ENCODE peak calls at places on chromosomes 4 and X, in eight cellular contexts. J is suprapubic skin; I is tibial artery; O is Karpas-422; A is naive thymus-derived CD4-positive, alpha-beta T cell; G is tibial nerve; U is right atrium auricular region; K is K562. X is an unnamed sample.

GRCh38 chrX:151082077-151082948 is 94.1 kb upstream of the GPR50 start:
- DNase-seq in O (peak; percentile 72), G (peak; percentile 59), U (peak; percentile 72), A (peak; percentile 22), J (peak; percentile 76), K (peak; percentile 71), I (peak; percentile 69), X (no peak)

GRCh38 chr4:20577702-20578101 is 122.6 kb upstream of the PACRGL start:
- DNase-seq in G (no peak), U (no peak), A (no peak), J (no peak), K (no peak), I (no peak), O (no peak), X (no peak)

GRCh38 chr4:141814499-141814898 is 178.1 kb downstream of the IL15 start:
- DNase-seq in K (no peak), U (no peak), I (no peak), G (no peak), J (no peak), O (no peak), A (no peak), X (no peak)

GRCh38 chrX:21721175-21721574 is 36.7 kb downstream of the SMPX start:
- DNase-seq in U (no peak), I (no peak), J (no peak), O (no peak), A (no peak), G (no peak), K (no peak), X (no peak)

GRCh38 chr4:107183155-107183774 is 147.2 kb upstream of the DKK2 start:
- DNase-seq in U (no peak), A (no peak), G (no peak), I (no peak), K (peak; percentile 50), J (no peak), O (peak; percentile 82), X (no peak)

GRCh38 chrX:118824173-118824782 is 654 bp downstream of the ZCCHC12 start:
- DNase-seq in A (no peak), O (no peak), K (peak; percentile 27), U (no peak), J (no peak), I (no peak), G (no peak), X (no peak)

GRCh38 chr4:80173387-80173786 is 23.9 kb upstream of the PRDM8 start:
- DNase-seq in J (no peak), G (no peak), K (no peak), I (no peak), U (no peak), A (peak; percentile 74), O (no peak), X (no peak)

GRCh38 chr4:157992038-157992706 is 180.7 kb downstream of the GASK1B start:
- DNase-seq in O (peak; percentile 91), A (no peak), J (no peak), K (peak; percentile 13), G (peak; percentile 92), U (no peak), I (no peak), X (no peak)

GRCh38 chr4:81724925-81725329 is 253.2 kb upstream of the RASGEF1B start:
- DNase-seq in I (peak; percentile 68), J (no peak), G (peak; percentile 34), A (no peak), U (peak; percentile 84), K (peak; percentile 23), O (no peak), X (no peak)

GRCh38 chr4:113509851-113510250 is 251.7 kb downstream of the CAMK2D start:
- DNase-seq in J (no peak), K (no peak), G (no peak), O (no peak), U (no peak), A (no peak), I (no peak), X (no peak)
- H3K36me3 ChIP-seq in J (peaks cover 39% of the 10 kb centered on the region), K (no peaks in the 10 kb centered on the region), G (peaks cover 6% of the 10 kb centered on the region), O (peaks cover 65% of the 10 kb centered on the region), U (peaks cover 28% of the 10 kb centered on the region), A (peaks cover 5% of the 10 kb centered on the region), I (peaks cover 29% of the 10 kb centered on the region), X (peaks cover 12% of the 10 kb centered on the region)

GRCh38 chrX:13086076-13086475 is 41.7 kb upstream of the FAM9C start:
- DNase-seq in K (no peak), U (no peak), A (no peak), J (no peak), I (no peak), O (no peak), G (no peak), X (no peak)
- H3K27ac ChIP-seq in K (no peak overlapping the region), U (no peak overlapping the region), A (peak overlapping the region; percentile 88), J (no peak overlapping the region), I (no peak overlapping the region), O (no peak overlapping the region), G (peak overlapping the region; percentile 50), X (no peak overlapping the region)

DNA sequence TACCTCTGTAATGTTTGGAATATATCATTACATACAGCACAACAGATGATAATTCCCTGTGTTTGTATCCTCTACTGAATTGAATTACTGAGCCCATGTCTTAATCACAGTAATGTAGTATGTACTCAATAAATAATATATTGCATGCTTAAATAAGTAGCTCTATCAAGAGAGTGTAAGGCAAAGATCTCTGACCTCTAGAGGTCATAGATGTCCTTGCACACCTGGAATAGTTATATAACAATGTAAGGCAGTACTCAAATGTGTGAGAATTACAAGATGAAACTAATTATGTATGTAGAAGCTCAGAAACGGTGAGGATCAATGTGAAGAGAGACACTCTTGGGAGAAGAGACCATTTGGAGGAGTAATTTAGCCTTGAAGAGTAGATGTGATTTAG is 14.3 kb upstream of the GCNA start:
- DNase-seq in K (no peak), G (no peak), A (no peak), I (no peak), O (no peak), U (no peak), J (no peak), X (no peak)
- H3K36me3 ChIP-seq in K (peaks cover 94% of the 10 kb centered on the region), G (no peaks in the 10 kb centered on the region), A (peaks cover 30% of the 10 kb centered on the region), I (peaks cover 74% of the 10 kb centered on the region), O (peaks cover 58% of the 10 kb centered on the region), U (peaks cover 74% of the 10 kb centered on the region), J (peaks cover 83% of the 10 kb centered on the region), X (peaks cover 95% of the 10 kb centered on the region)

GRCh38 chr4:41256131-41256739 is 493 bp upstream of the UCHL1 start:
- DNase-seq in A (no peak), I (no peak), G (no peak), J (no peak), K (no peak), U (no peak), O (no peak), X (no peak)
- H3K27ac ChIP-seq in A (no peak overlapping the region), I (no peak overlapping the region), G (no peak overlapping the region), J (no peak overlapping the region), K (no peak overlapping the region), U (no peak overlapping the region), O (no peak overlapping the region), X (no peak overlapping the region)

GRCh38 chr4:39963656-39964055 is 14.1 kb downstream of the PDS5A start:
- DNase-seq in I (no peak), G (no peak), U (no peak), A (no peak), K (no peak), O (no peak), J (no peak), X (no peak)
- H3K36me3 ChIP-seq in I (no peaks in the 10 kb centered on the region), G (no peaks in the 10 kb centered on the region), U (no peaks in the 10 kb centered on the region), A (no peaks in the 10 kb centered on the region), K (peaks cover 31% of the 10 kb centered on the region), O (peaks cover 22% of the 10 kb centered on the region), J (peaks cover 4% of the 10 kb centered on the region), X (peaks cover 37% of the 10 kb centered on the region)

GRCh38 chr4:113653871-113654270 is 107.7 kb downstream of the CAMK2D start:
- DNase-seq in A (no peak), O (no peak), G (no peak), K (no peak), J (no peak), I (no peak), U (no peak), X (no peak)

GRCh38 chr4:113657834-113658233 is 103.7 kb downstream of the CAMK2D start:
- DNase-seq in J (no peak), A (no peak), U (no peak), K (no peak), G (no peak), I (no peak), O (no peak), X (no peak)

GRCh38 chr4:113665036-113665435 is 96.5 kb downstream of the CAMK2D start:
- DNase-seq in A (no peak), I (no peak), J (no peak), O (no peak), G (no peak), U (no peak), K (no peak), X (no peak)

DNA sequence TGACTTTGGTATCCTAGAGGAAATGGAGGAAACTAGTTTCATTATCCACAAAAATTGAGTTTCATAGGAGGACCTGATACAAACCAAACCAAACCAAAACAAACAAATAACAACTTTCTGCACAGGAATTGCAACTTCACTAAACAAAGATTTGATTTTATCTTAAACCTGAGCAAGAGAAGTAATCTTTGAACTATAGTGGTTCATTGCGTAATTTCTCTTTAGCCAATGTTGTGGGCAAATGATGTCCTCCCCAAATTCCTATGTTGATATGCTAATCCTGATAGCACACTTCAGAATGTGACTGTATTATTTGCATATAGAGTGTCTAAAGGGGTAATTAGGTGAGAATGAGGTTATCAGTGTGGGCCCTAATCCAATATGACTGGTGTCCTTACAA is 102.4 kb downstream of the CAMK2D start:
- DNase-seq in G (no peak), O (no peak), A (no peak), K (no peak), J (no peak), U (no peak), I (no peak), X (no peak)
- H3K27ac ChIP-seq in G (no peak overlapping the region), O (no peak overlapping the region), A (no peak overlapping the region), K (no peak overlapping the region), J (no peak overlapping the region), U (peak overlapping the region; percentile 40), I (peak overlapping the region; percentile 43), X (no peak overlapping the region)

GRCh38 chr4:7814451-7814850 is 125.2 kb downstream of the AFAP1 start:
- DNase-seq in A (no peak), G (no peak), J (no peak), O (no peak), U (no peak), I (no peak), K (no peak), X (no peak)
- H3K36me3 ChIP-seq in A (no peaks in the 10 kb centered on the region), G (no peaks in the 10 kb centered on the region), J (peaks cover 52% of the 10 kb centered on the region), O (no peaks in the 10 kb centered on the region), U (peaks cover 23% of the 10 kb centered on the region), I (peaks cover 45% of the 10 kb centered on the region), K (no peaks in the 10 kb centered on the region), X (peaks cover 79% of the 10 kb centered on the region)

DNA sequence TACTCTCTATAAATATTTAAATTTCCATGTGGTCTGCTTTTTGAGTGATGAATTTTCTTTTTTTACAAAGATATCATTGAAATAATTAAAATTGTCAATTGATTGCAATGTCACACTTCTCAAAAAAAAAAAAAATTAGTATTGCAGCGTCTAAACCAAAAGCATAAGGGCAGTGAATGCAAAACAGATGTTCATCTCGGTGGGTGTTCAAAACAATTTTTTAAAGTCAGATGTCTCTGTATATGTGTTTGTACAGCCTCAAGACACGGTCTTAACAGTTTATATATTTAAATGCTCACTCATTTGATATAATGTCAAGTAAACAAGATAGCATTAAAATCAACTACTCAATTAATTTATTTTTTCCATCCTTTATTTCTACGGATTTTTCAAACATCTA is 52.3 kb downstream of the PALLD start:
- DNase-seq in J (no peak), K (no peak), G (no peak), A (no peak), I (no peak), O (no peak), U (no peak), X (no peak)
- H3K27ac ChIP-seq in J (no peak overlapping the region), K (no peak overlapping the region), G (no peak overlapping the region), A (no peak overlapping the region), I (no peak overlapping the region), O (no peak overlapping the region), U (no peak overlapping the region), X (peak overlapping the region; percentile 75)

GRCh38 chr4:145155268-145155870 is 25.0 kb downstream of the OTUD4 start:
- DNase-seq in K (no peak), A (no peak), U (no peak), O (no peak), J (no peak), G (no peak), I (no peak), X (no peak)
- H3K36me3 ChIP-seq in K (peaks cover 86% of the 10 kb centered on the region), A (peaks cover under 1% of the 10 kb centered on the region), U (peaks cover 13% of the 10 kb centered on the region), O (peaks cover 77% of the 10 kb centered on the region), J (peaks cover 51% of the 10 kb centered on the region), G (peaks cover 1% of the 10 kb centered on the region), I (peaks cover 34% of the 10 kb centered on the region), X (peaks cover 94% of the 10 kb centered on the region)

X was measured in RWPE2.